ENCODE peak calls at places on chromosomes 6 and 20, in four cellular contexts. N is SK-N-SH, W is K562, V is GM12878. C is an unnamed sample.

GRCh38 chr6:125994659-125995488 is 8.5 kb downstream of the TRMT11 start:
- DNase-seq in N (no peak), W (no peak), V (no peak), C (no peak)

GRCh38 chr20:20096421-20096820 is 44.1 kb downstream of the CFAP61 start:
- DNase-seq in N (no peak), W (no peak), V (no peak), C (no peak)

GRCh38 chr6:166999145-166999844 is at the start of gene CEP43:
- DNase-seq in N (peak), W (peak), V (peak), C (peak)

GRCh38 chr20:11429168-11429567 is 488.5 kb upstream of the BTBD3 start:
- DNase-seq in N (no peak), W (no peak), V (no peak), C (no peak)

GRCh38 chr6:116265081-116265829 is 11.4 kb upstream of the TSPYL4 start:
- DNase-seq in N (no peak), W (no peak), V (no peak), C (no peak)

GRCh38 chr20:5919634-5920544 is 30.4 kb downstream of the TRMT6 start:
- DNase-seq in N (no peak), W (no peak), V (no peak), C (no peak)

GRCh38 chr6:29626948-29627761 is 5.8 kb downstream of the GABBR1 start:
- DNase-seq in N (peak), W (peak), V (no peak), C (no peak)

GRCh38 chr6:91664327-91664959 is 1077.6 kb upstream of the MAP3K7 start:
- DNase-seq in N (no peak), W (no peak), V (peak), C (no peak)

GRCh38 chr6:64683682-64684081 is 1023.3 kb downstream of the EYS start:
- DNase-seq in N (no peak), W (peak), V (no peak), C (no peak)

GRCh38 chr20:17556842-17557674 is 12.8 kb upstream of the DSTN start:
- DNase-seq in N (peak), W (peak), V (no peak), C (no peak)

GRCh38 chr6:18155864-18156396 is 708 bp downstream of the KDM1B start:
- DNase-seq in N (peak), W (peak), V (peak), C (peak)

GRCh38 chr6:135280375-135281136 is 99.4 kb downstream of the MYB start:
- DNase-seq in N (peak), W (peak), V (no peak), C (no peak)

GRCh38 chr20:8787090-8787489 is 281.8 kb upstream of the PLCB4 start:
- DNase-seq in N (no peak), W (no peak), V (no peak), C (no peak)

GRCh38 chr6:98942263-98942803 is 5.4 kb downstream of the FBXL4 start:
- DNase-seq in N (no peak), W (no peak), V (no peak), C (no peak)

GRCh38 chr20:25486377-25486776 is 78.9 kb downstream of the GINS1 start:
- DNase-seq in N (peak), W (no peak), V (no peak), C (no peak)

GRCh38 chr6:161940519-161940918 is 666.7 kb upstream of the AGPAT4 start:
- DNase-seq in N (no peak), W (no peak), V (no peak), C (no peak)

GRCh38 chr6:33621396-33622388 is 570 bp downstream of the ITPR3 start:
- DNase-seq in N (no peak), W (peak), V (no peak), C (no peak)

GRCh38 chr6:29791786-29792122 is 35.9 kb upstream of the HLA-G start:
- DNase-seq in N (peak), W (no peak), V (no peak), C (no peak)

GRCh38 chr20:44142416-44142815 is 44.6 kb downstream of the JPH2 start:
- DNase-seq in N (no peak), W (no peak), V (no peak), C (no peak)

GRCh38 chr6:65126667-65127066 is 580.4 kb downstream of the EYS start:
- DNase-seq in N (no peak), W (no peak), V (no peak), C (no peak)

GRCh38 chr6:22043284-22043962 is 253.4 kb downstream of the PRL start:
- DNase-seq in N (no peak), W (no peak), V (no peak), C (no peak)

GRCh38 chr20:41150664-41151063 is 13.3 kb downstream of the PLCG1 start:
- DNase-seq in N (no peak), W (peak), V (no peak), C (no peak)

GRCh38 chr20:57514273-57514751 is 10.6 kb downstream of the CTCFL start:
- DNase-seq in N (peak), W (peak), V (no peak), C (no peak)

GRCh38 chr20:48283470-48284110 is 498.3 kb upstream of the SULF2 start:
- DNase-seq in N (no peak), W (no peak), V (no peak), C (no peak)

DNA sequence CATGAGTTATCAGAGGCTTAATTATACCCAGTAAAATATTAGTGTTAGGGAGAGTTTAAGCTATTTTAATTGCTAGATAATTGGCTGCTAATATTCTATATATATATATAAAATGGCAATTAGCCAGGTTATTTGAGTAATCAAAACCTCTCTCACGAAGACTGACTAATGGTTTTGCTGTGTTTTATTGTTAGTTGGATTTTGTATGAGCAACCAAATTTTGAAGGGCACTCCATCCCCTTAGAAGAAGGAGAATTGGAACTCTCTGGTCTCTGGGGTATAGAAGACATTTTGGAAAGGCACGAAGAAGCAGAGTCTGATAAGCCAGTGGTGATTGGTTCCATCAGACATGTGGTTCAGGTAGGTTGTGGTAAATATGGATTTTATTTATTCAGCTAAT is 102.2 kb downstream of the RTN4IP1 start:
- DNase-seq in N (no peak), W (no peak), V (no peak), C (no peak)
- TF ChIP-seq NRF1 in N (no peak), W (no peak), V (no peak), C (no peak)

GRCh38 chr20:12982098-12982497 is 26.7 kb upstream of the SPTLC3 start:
- DNase-seq in N (no peak), W (no peak), V (no peak), C (no peak)

GRCh38 chr20:12978613-12979495 is 29.9 kb upstream of the SPTLC3 start:
- DNase-seq in N (no peak), W (no peak), V (no peak), C (no peak)

GRCh38 chr20:12975833-12976608 is 32.8 kb upstream of the SPTLC3 start:
- DNase-seq in N (no peak), W (no peak), V (no peak), C (no peak)

GRCh38 chr20:12977634-12978394 is 31.0 kb upstream of the SPTLC3 start:
- DNase-seq in N (no peak), W (no peak), V (no peak), C (no peak)

DNA sequence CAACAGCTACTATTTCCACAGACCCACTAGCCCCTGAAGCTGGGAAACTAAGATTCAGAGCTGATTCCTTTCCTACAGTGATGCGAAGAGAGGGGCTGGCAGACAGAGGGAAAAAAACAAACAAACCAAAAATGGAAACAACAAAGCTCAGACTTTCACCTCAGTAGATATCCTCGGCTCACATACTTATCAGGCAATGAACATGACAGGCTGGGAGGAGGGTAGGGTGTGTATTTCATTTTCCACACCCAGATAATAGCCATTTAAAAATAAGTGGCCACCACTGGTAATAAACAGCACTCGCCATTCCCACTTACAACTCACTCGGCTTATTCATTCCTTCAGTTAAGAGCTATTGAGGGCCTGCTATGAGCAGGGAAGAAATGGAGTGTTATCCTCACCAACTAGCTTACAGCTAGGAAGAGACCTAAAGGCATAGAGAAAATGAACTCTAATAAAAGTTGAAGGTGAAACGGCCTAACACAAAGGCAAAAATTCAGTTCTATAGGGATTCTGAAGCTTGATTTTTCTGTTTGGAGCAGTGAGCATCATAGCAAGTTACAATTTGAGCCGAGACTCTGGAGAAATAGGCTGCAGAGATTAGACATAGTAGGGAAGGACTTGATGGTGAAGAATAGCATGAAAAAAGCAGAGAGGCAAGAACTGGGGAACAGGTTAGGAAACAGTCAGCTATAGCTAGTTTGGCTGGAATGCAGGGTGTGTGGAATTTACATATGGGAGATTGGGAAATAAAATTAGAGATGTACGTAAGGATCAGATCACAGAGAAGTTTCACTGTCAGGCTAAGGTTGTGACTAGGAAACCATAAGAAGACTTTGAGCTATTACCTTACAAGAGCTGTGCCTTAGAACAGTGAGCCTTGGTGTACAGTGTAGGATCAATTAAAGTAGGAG is 31.8 kb upstream of the SPTLC3 start:
- DNase-seq in N (no peak), W (no peak), V (no peak), C (no peak)
- TF ChIP-seq NRF1 in N (no peak), W (no peak), V (no peak), C (no peak)

DNA sequence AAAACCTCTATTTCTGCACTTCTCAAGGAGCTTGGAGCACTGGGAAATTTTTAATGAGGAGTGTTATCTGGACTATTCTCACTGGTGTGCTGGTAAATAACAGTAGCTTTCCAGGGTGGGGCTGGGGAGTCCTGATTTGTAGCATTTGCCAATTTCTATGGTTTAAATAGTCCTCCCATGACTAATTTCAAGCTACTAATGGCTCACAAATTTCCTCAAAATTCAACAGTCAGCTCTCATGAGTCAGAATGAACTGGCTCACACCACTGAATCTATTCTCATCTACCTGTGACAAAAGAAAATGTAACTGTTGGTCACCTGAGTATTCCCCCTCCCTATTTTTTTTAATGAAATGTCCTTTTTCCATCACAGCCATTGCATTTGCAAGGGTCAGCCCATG is 449.6 kb downstream of the KIF16B start:
- DNase-seq in N (no peak), W (no peak), V (no peak), C (no peak)
- TF ChIP-seq NRF1 in N (no peak), W (no peak), V (no peak), C (no peak)

GRCh38 chr20:875115-875514 is 41.0 kb downstream of the ANGPT4 start:
- DNase-seq in N (no peak), W (no peak), V (no peak), C (no peak)

GRCh38 chr20:871436-871835 is 37.9 kb downstream of the FAM110A start:
- DNase-seq in N (no peak), W (no peak), V (no peak), C (no peak)

GRCh38 chr20:871948-872347 is 38.4 kb downstream of the FAM110A start:
- DNase-seq in N (no peak), W (no peak), V (no peak), C (no peak)

GRCh38 chr20:873875-874607 is 40.5 kb downstream of the FAM110A start:
- DNase-seq in N (no peak), W (no peak), V (no peak), C (no peak)

DNA sequence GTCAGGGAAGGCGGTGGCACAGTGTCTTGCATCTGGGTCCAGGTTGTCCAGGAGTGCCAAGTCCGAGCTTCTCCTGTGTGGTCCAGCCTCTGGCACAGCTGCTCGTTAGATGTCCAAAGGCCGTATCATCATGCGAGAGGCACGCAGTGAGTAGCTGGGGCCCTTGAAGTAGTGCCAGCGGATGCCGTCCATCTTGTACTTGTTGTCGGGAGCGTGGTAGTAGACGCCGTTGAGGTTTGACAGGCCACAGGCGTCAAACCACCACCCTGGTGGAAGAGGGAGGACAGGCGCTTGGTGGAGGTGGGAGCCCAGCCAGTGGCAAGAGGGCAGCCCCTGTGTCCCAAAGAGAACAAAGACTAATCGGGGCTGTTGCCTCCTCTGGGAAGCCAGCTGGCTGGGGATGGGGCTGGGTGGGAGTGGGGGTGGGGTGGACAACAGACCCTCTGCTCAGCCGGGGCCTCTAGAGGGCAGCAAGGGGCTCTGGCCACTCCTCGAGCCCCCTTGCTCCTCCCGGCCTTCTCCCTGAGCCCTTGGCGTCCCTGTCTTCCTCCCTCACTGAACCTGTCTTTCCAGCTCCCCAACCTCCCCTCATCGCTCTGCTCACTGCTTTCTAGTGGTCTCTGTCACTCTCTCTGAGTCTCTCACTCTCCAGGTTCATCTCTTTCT is 39.5 kb downstream of the FAM110A start:
- DNase-seq in N (peak), W (peak), V (no peak), C (peak)
- TF ChIP-seq NRF1 in N (no peak), W (no peak), V (no peak), C (no peak)

GRCh38 chr6:105633814-105634213 is 230.9 kb upstream of the PREP start:
- DNase-seq in N (no peak), W (no peak), V (no peak), C (no peak)
- TF ChIP-seq NRF1 in N (no peak), W (no peak), V (no peak), C (no peak)

DNA sequence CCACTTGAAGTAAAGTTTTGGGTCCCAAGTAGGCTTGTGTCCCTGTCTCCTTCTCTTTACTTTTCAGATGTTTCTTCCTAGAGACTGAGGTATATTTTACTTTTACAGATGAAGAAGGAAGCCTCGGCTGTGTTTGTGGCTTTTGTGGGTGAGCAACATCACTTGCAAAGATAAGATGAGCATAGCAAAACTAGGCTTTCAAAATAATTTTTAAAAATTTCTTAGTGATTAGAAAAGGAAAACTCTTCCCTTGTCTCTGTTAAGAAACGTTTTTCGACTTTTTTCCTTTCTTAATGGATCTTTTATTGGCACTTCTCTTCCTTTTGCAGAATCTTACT is 7.6 kb downstream of the PTPN1 start:
- DNase-seq in N (no peak), W (no peak), V (no peak), C (no peak)
- TF ChIP-seq NRF1 in N (no peak), W (no peak), V (no peak), C (no peak)

C was measured in H1.